ENCODE peak calls at places on chromosomes 5 and 9, in eight cellular contexts. One of them, this sample, is unnamed.

GRCh38 chr9:128304971-128305288 is 17.3 kb downstream of the TRUB2 start:
- DNase-seq in fibroblast of the aortic adventitia: no peak
- DNase-seq in endodermal cell: no peak
- DNase-seq in K562: no peak
- DNase-seq in heart right ventricle: no peak
- DNase-seq in gastrocnemius medialis: no peak
- DNase-seq in skeletal muscle cell: no peak
- DNase-seq in NT2/D1: no peak
- DNase-seq in this sample: no peak

GRCh38 chr5:32677023-32677422 is 34.1 kb upstream of the NPR3 start:
- DNase-seq in heart right ventricle: no peak
- DNase-seq in K562: no peak
- DNase-seq in gastrocnemius medialis: no peak
- DNase-seq in skeletal muscle cell: no peak
- DNase-seq in endodermal cell: no peak
- DNase-seq in NT2/D1: no peak
- DNase-seq in fibroblast of the aortic adventitia: no peak
- DNase-seq in this sample: no peak

GRCh38 chr9:90860382-90860781 is 58.8 kb downstream of the SYK start:
- DNase-seq in NT2/D1: no peak
- DNase-seq in fibroblast of the aortic adventitia: no peak
- DNase-seq in skeletal muscle cell: no peak
- DNase-seq in K562: no peak
- DNase-seq in gastrocnemius medialis: no peak
- DNase-seq in heart right ventricle: no peak
- DNase-seq in endodermal cell: no peak
- DNase-seq in this sample: no peak

GRCh38 chr9:69811329-69811989 is 9.2 kb upstream of the CFAP95 start:
- DNase-seq in skeletal muscle cell: no peak
- DNase-seq in endodermal cell: no peak
- DNase-seq in NT2/D1: no peak
- DNase-seq in K562: peak
- DNase-seq in fibroblast of the aortic adventitia: no peak
- DNase-seq in heart right ventricle: no peak
- DNase-seq in gastrocnemius medialis: no peak
- DNase-seq in this sample: no peak

GRCh38 chr9:98951967-98952366 is 8.3 kb downstream of the COL15A1 start:
- DNase-seq in skeletal muscle cell: no peak
- DNase-seq in NT2/D1: no peak
- DNase-seq in heart right ventricle: no peak
- DNase-seq in fibroblast of the aortic adventitia: no peak
- DNase-seq in gastrocnemius medialis: no peak
- DNase-seq in endodermal cell: no peak
- DNase-seq in K562: no peak
- DNase-seq in this sample: no peak

GRCh38 chr5:37111426-37112382 is 137.5 kb downstream of the CPLANE1 start:
- DNase-seq in fibroblast of the aortic adventitia: no peak
- DNase-seq in heart right ventricle: no peak
- DNase-seq in skeletal muscle cell: no peak
- DNase-seq in NT2/D1: no peak
- DNase-seq in K562: no peak
- DNase-seq in gastrocnemius medialis: no peak
- DNase-seq in endodermal cell: no peak
- DNase-seq in this sample: no peak

GRCh38 chr9:133676450-133676849 is 40.3 kb downstream of the DBH start:
- DNase-seq in heart right ventricle: no peak
- DNase-seq in K562: no peak
- DNase-seq in fibroblast of the aortic adventitia: no peak
- DNase-seq in NT2/D1: peak
- DNase-seq in skeletal muscle cell: no peak
- DNase-seq in endodermal cell: no peak
- DNase-seq in gastrocnemius medialis: no peak
- DNase-seq in this sample: no peak

GRCh38 chr5:123496892-123497291 is 15.1 kb upstream of the CSNK1G3 start:
- DNase-seq in endodermal cell: no peak
- DNase-seq in heart right ventricle: no peak
- DNase-seq in fibroblast of the aortic adventitia: peak
- DNase-seq in gastrocnemius medialis: no peak
- DNase-seq in K562: peak
- DNase-seq in NT2/D1: no peak
- DNase-seq in skeletal muscle cell: peak
- DNase-seq in this sample: no peak

GRCh38 chr5:157659886-157660660 is 7.8 kb upstream of the SOX30 start:
- DNase-seq in heart right ventricle: no peak
- DNase-seq in skeletal muscle cell: no peak
- DNase-seq in NT2/D1: no peak
- DNase-seq in K562: no peak
- DNase-seq in gastrocnemius medialis: no peak
- DNase-seq in fibroblast of the aortic adventitia: no peak
- DNase-seq in endodermal cell: no peak
- DNase-seq in this sample: no peak

GRCh38 chr5:121967187-121967586 is 5.4 kb downstream of the SRFBP1 start:
- DNase-seq in fibroblast of the aortic adventitia: peak
- DNase-seq in heart right ventricle: no peak
- DNase-seq in NT2/D1: no peak
- DNase-seq in endodermal cell: no peak
- DNase-seq in skeletal muscle cell: no peak
- DNase-seq in gastrocnemius medialis: no peak
- DNase-seq in K562: no peak
- DNase-seq in this sample: no peak

GRCh38 chr5:154523704-154524103 is 45.7 kb upstream of the HAND1 start:
- DNase-seq in NT2/D1: no peak
- DNase-seq in K562: peak
- DNase-seq in heart right ventricle: no peak
- DNase-seq in skeletal muscle cell: no peak
- DNase-seq in gastrocnemius medialis: no peak
- DNase-seq in fibroblast of the aortic adventitia: peak
- DNase-seq in endodermal cell: peak
- DNase-seq in this sample: no peak

GRCh38 chr5:151770383-151771258 is 1.1 kb upstream of the G3BP1 start:
- DNase-seq in K562: peak
- DNase-seq in gastrocnemius medialis: peak
- DNase-seq in NT2/D1: no peak
- DNase-seq in skeletal muscle cell: peak
- DNase-seq in fibroblast of the aortic adventitia: peak
- DNase-seq in endodermal cell: peak
- DNase-seq in heart right ventricle: peak
- DNase-seq in this sample: peak

GRCh38 chr5:153513171-153513570 is 22.7 kb downstream of the GRIA1 start:
- DNase-seq in fibroblast of the aortic adventitia: peak
- DNase-seq in gastrocnemius medialis: no peak
- DNase-seq in NT2/D1: no peak
- DNase-seq in endodermal cell: no peak
- DNase-seq in K562: no peak
- DNase-seq in heart right ventricle: no peak
- DNase-seq in skeletal muscle cell: peak
- DNase-seq in this sample: no peak

GRCh38 chr5:2802693-2803365 is 51.4 kb upstream of the IRX2 start:
- DNase-seq in K562: no peak
- DNase-seq in heart right ventricle: no peak
- DNase-seq in gastrocnemius medialis: no peak
- DNase-seq in endodermal cell: no peak
- DNase-seq in skeletal muscle cell: no peak
- DNase-seq in NT2/D1: no peak
- DNase-seq in fibroblast of the aortic adventitia: no peak
- DNase-seq in this sample: no peak

GRCh38 chr9:37582548-37583157 is 6.5 kb upstream of the FBXO10 start:
- DNase-seq in fibroblast of the aortic adventitia: peak
- DNase-seq in endodermal cell: no peak
- DNase-seq in heart right ventricle: no peak
- DNase-seq in gastrocnemius medialis: no peak
- DNase-seq in skeletal muscle cell: no peak
- DNase-seq in K562: peak
- DNase-seq in NT2/D1: no peak
- DNase-seq in this sample: no peak

GRCh38 chr9:129597355-129598088 is 23.4 kb downstream of the C9orf50 start:
- DNase-seq in K562: no peak
- DNase-seq in skeletal muscle cell: no peak
- DNase-seq in gastrocnemius medialis: peak
- DNase-seq in endodermal cell: peak
- DNase-seq in heart right ventricle: peak
- DNase-seq in fibroblast of the aortic adventitia: peak
- DNase-seq in NT2/D1: no peak
- DNase-seq in this sample: peak
- H3K4me3 ChIP-seq in K562: no peak
- H3K4me3 ChIP-seq in skeletal muscle cell: peak
- H3K4me3 ChIP-seq in gastrocnemius medialis: peak
- H3K4me3 ChIP-seq in endodermal cell: peak
- H3K4me3 ChIP-seq in heart right ventricle: peak
- H3K4me3 ChIP-seq in fibroblast of the aortic adventitia: peak
- H3K4me3 ChIP-seq in NT2/D1: peak
- H3K4me3 ChIP-seq in this sample: peak

GRCh38 chr5:149559712-149560111 is 8.5 kb upstream of the CSNK1A1 start:
- DNase-seq in skeletal muscle cell: peak
- DNase-seq in endodermal cell: no peak
- DNase-seq in heart right ventricle: no peak
- DNase-seq in gastrocnemius medialis: no peak
- DNase-seq in K562: no peak
- DNase-seq in NT2/D1: no peak
- DNase-seq in fibroblast of the aortic adventitia: peak
- DNase-seq in this sample: no peak
- H3K4me3 ChIP-seq in skeletal muscle cell: no peak
- H3K4me3 ChIP-seq in endodermal cell: no peak
- H3K4me3 ChIP-seq in heart right ventricle: no peak
- H3K4me3 ChIP-seq in gastrocnemius medialis: no peak
- H3K4me3 ChIP-seq in K562: no peak
- H3K4me3 ChIP-seq in NT2/D1: no peak
- H3K4me3 ChIP-seq in fibroblast of the aortic adventitia: no peak
- H3K4me3 ChIP-seq in this sample: no peak

GRCh38 chr5:95080456-95080855 is 204.4 kb downstream of the MCTP1 start:
- DNase-seq in heart right ventricle: no peak
- DNase-seq in NT2/D1: no peak
- DNase-seq in skeletal muscle cell: no peak
- DNase-seq in K562: no peak
- DNase-seq in gastrocnemius medialis: no peak
- DNase-seq in fibroblast of the aortic adventitia: peak
- DNase-seq in endodermal cell: no peak
- DNase-seq in this sample: no peak
- H3K4me3 ChIP-seq in heart right ventricle: peak
- H3K4me3 ChIP-seq in NT2/D1: no peak
- H3K4me3 ChIP-seq in skeletal muscle cell: peak
- H3K4me3 ChIP-seq in K562: no peak
- H3K4me3 ChIP-seq in gastrocnemius medialis: peak
- H3K4me3 ChIP-seq in fibroblast of the aortic adventitia: no peak
- H3K4me3 ChIP-seq in endodermal cell: no peak
- H3K4me3 ChIP-seq in this sample: no peak

GRCh38 chr9:95277509-95277908 is 40.0 kb downstream of the FANCC start:
- DNase-seq in heart right ventricle: no peak
- DNase-seq in fibroblast of the aortic adventitia: no peak
- DNase-seq in K562: no peak
- DNase-seq in endodermal cell: no peak
- DNase-seq in skeletal muscle cell: no peak
- DNase-seq in NT2/D1: no peak
- DNase-seq in gastrocnemius medialis: no peak
- DNase-seq in this sample: no peak

GRCh38 chr9:95272830-95273229 is 44.7 kb downstream of the FANCC start:
- DNase-seq in endodermal cell: no peak
- DNase-seq in NT2/D1: no peak
- DNase-seq in gastrocnemius medialis: no peak
- DNase-seq in fibroblast of the aortic adventitia: no peak
- DNase-seq in K562: no peak
- DNase-seq in heart right ventricle: no peak
- DNase-seq in skeletal muscle cell: no peak
- DNase-seq in this sample: no peak

GRCh38 chr9:95273369-95274051 is 44.0 kb downstream of the FANCC start:
- DNase-seq in gastrocnemius medialis: no peak
- DNase-seq in NT2/D1: no peak
- DNase-seq in K562: no peak
- DNase-seq in endodermal cell: no peak
- DNase-seq in fibroblast of the aortic adventitia: no peak
- DNase-seq in heart right ventricle: no peak
- DNase-seq in skeletal muscle cell: no peak
- DNase-seq in this sample: no peak

GRCh38 chr9:95280745-95281144 is 36.8 kb downstream of the FANCC start:
- DNase-seq in heart right ventricle: no peak
- DNase-seq in fibroblast of the aortic adventitia: no peak
- DNase-seq in gastrocnemius medialis: no peak
- DNase-seq in K562: no peak
- DNase-seq in endodermal cell: no peak
- DNase-seq in NT2/D1: no peak
- DNase-seq in skeletal muscle cell: no peak
- DNase-seq in this sample: no peak

DNA sequence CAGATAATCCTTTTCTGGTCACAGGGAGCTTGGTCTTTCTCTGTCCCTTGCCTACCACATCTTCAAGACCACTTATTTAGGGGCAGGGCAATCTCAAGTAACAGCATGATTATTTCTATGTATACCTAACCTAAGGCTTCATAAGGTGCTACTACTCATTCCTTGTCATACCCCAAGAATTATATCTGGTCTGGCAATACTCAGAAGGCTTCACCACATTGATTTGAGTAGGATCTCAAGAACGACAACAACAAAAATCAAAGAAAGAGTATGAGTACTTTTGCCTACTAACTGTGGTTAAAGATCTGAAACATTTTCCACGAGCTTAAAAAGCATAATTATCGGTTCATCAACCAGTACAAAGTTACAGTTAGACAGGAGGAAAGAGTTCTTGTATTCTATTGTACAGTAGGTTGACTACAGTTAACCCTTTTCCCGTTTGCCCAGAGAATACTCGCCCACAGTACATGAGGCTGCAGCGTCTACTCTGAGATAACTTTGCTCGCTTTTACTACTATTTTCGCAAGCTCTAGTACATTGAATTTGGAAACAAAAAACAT is 41.0 kb downstream of the FANCC start:
- DNase-seq in heart right ventricle: no peak
- DNase-seq in skeletal muscle cell: no peak
- DNase-seq in gastrocnemius medialis: no peak
- DNase-seq in NT2/D1: no peak
- DNase-seq in K562: no peak
- DNase-seq in fibroblast of the aortic adventitia: no peak
- DNase-seq in endodermal cell: no peak
- DNase-seq in this sample: no peak
- H3K4me3 ChIP-seq in heart right ventricle: no peak
- H3K4me3 ChIP-seq in skeletal muscle cell: no peak
- H3K4me3 ChIP-seq in gastrocnemius medialis: no peak
- H3K4me3 ChIP-seq in NT2/D1: no peak
- H3K4me3 ChIP-seq in K562: no peak
- H3K4me3 ChIP-seq in fibroblast of the aortic adventitia: no peak
- H3K4me3 ChIP-seq in endodermal cell: no peak
- H3K4me3 ChIP-seq in this sample: no peak

DNA sequence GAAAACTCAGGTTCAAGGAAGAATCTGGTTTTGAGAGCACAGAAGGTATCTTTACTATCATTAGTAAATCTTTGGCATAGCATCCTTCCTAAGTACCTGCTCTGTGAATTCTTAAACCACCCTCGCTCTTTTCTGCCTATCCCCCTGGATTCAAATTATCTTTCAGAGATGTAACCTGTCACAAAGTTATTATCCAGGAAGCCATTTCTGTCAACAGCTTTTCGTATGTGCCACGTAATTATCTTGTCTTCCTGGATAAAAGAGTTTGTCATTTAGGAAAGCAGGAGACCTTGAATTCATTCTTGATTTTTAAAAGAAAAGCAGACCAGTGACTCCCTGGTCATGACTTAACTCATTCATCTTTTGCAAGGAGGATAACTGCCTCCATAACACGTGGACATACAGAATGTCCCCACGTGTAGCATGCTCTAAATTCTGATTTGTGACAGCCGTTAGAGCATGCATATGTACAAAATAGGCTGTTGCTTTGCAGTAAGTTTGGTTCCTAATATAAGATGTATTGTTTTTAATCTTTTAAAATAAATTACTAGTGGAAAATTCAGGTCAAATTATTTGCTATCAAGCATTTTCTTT is 189.0 kb downstream of the TRIO start:
- DNase-seq in K562: no peak
- DNase-seq in endodermal cell: no peak
- DNase-seq in fibroblast of the aortic adventitia: no peak
- DNase-seq in heart right ventricle: no peak
- DNase-seq in NT2/D1: no peak
- DNase-seq in gastrocnemius medialis: no peak
- DNase-seq in skeletal muscle cell: no peak
- DNase-seq in this sample: no peak
- H3K4me3 ChIP-seq in K562: no peak
- H3K4me3 ChIP-seq in endodermal cell: no peak
- H3K4me3 ChIP-seq in fibroblast of the aortic adventitia: no peak
- H3K4me3 ChIP-seq in heart right ventricle: no peak
- H3K4me3 ChIP-seq in NT2/D1: no peak
- H3K4me3 ChIP-seq in gastrocnemius medialis: no peak
- H3K4me3 ChIP-seq in skeletal muscle cell: no peak
- H3K4me3 ChIP-seq in this sample: no peak

This sample was measured in H7.